ENCODE peak calls at places on chromosomes 16 and 17, in five cellular contexts. I, H, J, E and T are unnamed samples.

GRCh38 chr17:4560837-4561241 is 462 bp upstream of the GGT6 start:
- DNase-seq in J (no peak), E (no peak), H (no peak), I (no peak), T (no peak)

GRCh38 chr17:17693253-17693954 is 12.1 kb downstream of the RAI1 start:
- DNase-seq in J (no peak), E (peak), H (peak), I (no peak), T (no peak)

GRCh38 chr17:72615627-72615991 is 476.9 kb downstream of the SLC39A11 start:
- DNase-seq in E (no peak), J (no peak), H (no peak), I (no peak), T (no peak)

GRCh38 chr16:25257504-25257955 is at the start of gene ZKSCAN2:
- DNase-seq in E (peak), H (peak), I (peak), J (peak), T (peak)

GRCh38 chr16:27526169-27526568 is 23.5 kb downstream of the GTF3C1 start:
- DNase-seq in I (no peak), E (peak), H (peak), J (no peak), T (no peak)

GRCh38 chr16:943971-944370 is 26.8 kb downstream of the LMF1 start:
- DNase-seq in J (no peak), I (no peak), H (no peak), E (no peak), T (no peak)

GRCh38 chr16:23016372-23016771 is 132.9 kb downstream of the USP31 start:
- DNase-seq in E (no peak), H (no peak), I (no peak), J (no peak), T (no peak)

GRCh38 chr16:9417898-9418297 is 326.5 kb downstream of the HAPSTR1 start:
- DNase-seq in E (no peak), J (no peak), I (no peak), H (no peak), T (no peak)